ENCODE peak calls at places on chromosomes 11 and 22, in six cellular contexts. L is astrocyte of the spinal cord; U is amniotic epithelial cell; X is hippocampal formation; W is stimulated activated CD8-positive, alpha-beta memory T cell treated with anti-CD3 and anti-CD28 coated beads, Interleukin-4, amount 100 ng/mL, for 24 hours; G is NCI-H510A. F is an unnamed sample.

GRCh38 chr11:1205121-1205986 is 17.5 kb upstream of the MUC5B start:
- DNase-seq in U (no peak), X (no peak), W (no peak), L (no peak), G (no peak), F (no peak)

GRCh38 chr11:122538060-122538459 is 117.5 kb upstream of the UBASH3B start:
- DNase-seq in L (no peak), U (no peak), X (no peak), G (no peak), W (no peak), F (no peak)

GRCh38 chr11:122137081-122137793 is 21.2 kb upstream of the BLID start:
- DNase-seq in U (peak; percentile 97), X (no peak), L (peak; percentile 91), G (no peak), W (no peak), F (no peak)

GRCh38 chr11:120024586-120024985 is 113.3 kb downstream of the TRIM29 start:
- DNase-seq in W (no peak), G (no peak), X (no peak), L (no peak), U (no peak), F (no peak)

GRCh38 chr22:46815132-46815531 is 52.7 kb downstream of the TBC1D22A start:
- DNase-seq in G (no peak), W (no peak), X (no peak), U (no peak), L (no peak), F (no peak)

GRCh38 chr11:126304457-126305072 is 705 bp downstream of the DCPS start:
- DNase-seq in U (no peak), L (no peak), X (peak; percentile 72), G (no peak), W (no peak), F (no peak)

GRCh38 chr22:49951001-49951677 is 9.4 kb upstream of the PIM3 start:
- DNase-seq in U (no peak), L (peak; percentile 91), W (peak; percentile 81), X (no peak), G (peak; percentile 78), F (peak; percentile 90)

GRCh38 chr22:25833091-25833490 is 91.1 kb downstream of the MYO18B start:
- DNase-seq in W (no peak), U (no peak), L (no peak), X (no peak), G (no peak), F (no peak)

GRCh38 chr11:110621826-110622225 is 90.4 kb downstream of the ARHGAP20 start:
- DNase-seq in U (peak; percentile 15), X (no peak), W (no peak), G (no peak), L (no peak), F (no peak)

GRCh38 chr11:76880314-76880713 is 19.6 kb downstream of the ACER3 start:
- DNase-seq in U (no peak), L (no peak), X (peak; percentile 71), G (no peak), W (no peak), F (no peak)

GRCh38 chr11:19472679-19473078 is 231.9 kb upstream of the E2F8 start:
- DNase-seq in W (no peak), L (peak; percentile 9), X (no peak), G (no peak), U (peak; percentile 8), F (no peak)

GRCh38 chr11:92981508-92982043 is 12.1 kb downstream of the MTNR1B start:
- DNase-seq in U (no peak), L (no peak), W (no peak), X (no peak), G (no peak), F (no peak)

GRCh38 chr11:69841859-69842698 is 22.9 kb upstream of the FGF3 start:
- DNase-seq in U (no peak), X (no peak), L (no peak), G (no peak), W (no peak), F (no peak)

GRCh38 chr11:73140213-73141030 is 1.7 kb downstream of the FCHSD2 start:
- DNase-seq in L (peak; percentile 49), G (no peak), X (no peak), W (no peak), U (peak; percentile 38), F (peak; percentile 25)

GRCh38 chr22:41815716-41816115 is 15.2 kb downstream of the CCDC134 start:
- DNase-seq in G (no peak), U (no peak), W (no peak), L (no peak), X (no peak), F (no peak)

GRCh38 chr22:24284747-24285203 is 14.1 kb downstream of the SPECC1L start:
- DNase-seq in G (no peak), X (no peak), L (no peak), W (no peak), U (peak; percentile 50), F (no peak)

F was measured in mucosa of gallbladder.